ENCODE peak calls at places on chromosomes 2 and 18, in six cellular contexts. O, Y, G, Z, H and Q are unnamed samples.

GRCh38 chr2:196233033-196233807 is 61.8 kb upstream of the STK17B start:
- DNase-seq in Z (peak; percentile 67), O (no peak), H (peak; percentile 78), G (peak; percentile 46), Y (peak; percentile 88), Q (peak; percentile 84)

GRCh38 chr2:120771111-120771555 is 35.5 kb downstream of the GLI2 start:
- DNase-seq in H (no peak), Z (no peak), G (no peak), O (no peak), Y (peak; percentile 61), Q (no peak)

GRCh38 chr18:50869150-50869549 is 9.8 kb upstream of the ME2 start:
- DNase-seq in O (no peak), Z (peak; percentile 66), G (no peak), Y (no peak), H (no peak), Q (no peak)

GRCh38 chr2:149002891-149003740 is 35.4 kb upstream of the LYPD6B start:
- DNase-seq in H (no peak), Z (no peak), Y (no peak), O (no peak), G (no peak), Q (no peak)

GRCh38 chr18:5582054-5582453 is 38.3 kb upstream of the EPB41L3 start:
- DNase-seq in H (no peak), O (no peak), Z (no peak), Y (no peak), G (peak; percentile 29), Q (peak; percentile 67)

GRCh38 chr2:120066708-120067547 is 54.1 kb downstream of the EPB41L5 start:
- DNase-seq in H (no peak), Z (no peak), O (peak; percentile 98), G (peak; percentile 33), Y (no peak), Q (peak; percentile 10)

GRCh38 chr2:65070172-65070830 is 14.1 kb downstream of the CEP68 start:
- DNase-seq in G (peak; percentile 73), Z (no peak), O (peak; percentile 84), Y (peak; percentile 27), H (no peak), Q (peak; percentile 43)

GRCh38 chr2:169119816-169120215 is 50.5 kb downstream of the DHRS9 start:
- DNase-seq in H (no peak), Z (no peak), O (no peak), Y (no peak), G (no peak), Q (no peak)

GRCh38 chr2:24313744-24314632 is 46.3 kb downstream of the ITSN2 start:
- DNase-seq in H (no peak), Z (no peak), O (no peak), G (no peak), Y (no peak), Q (peak; percentile 45)

GRCh38 chr2:240925576-240926515 is 19.7 kb downstream of the CROCC2 start:
- DNase-seq in O (no peak), G (no peak), Y (no peak), Z (no peak), H (no peak), Q (no peak)

GRCh38 chr18:46169464-46169941 is 65.3 kb downstream of the HAUS1 start:
- DNase-seq in O (peak; percentile 58), G (no peak), H (no peak), Y (no peak), Z (no peak), Q (peak; percentile 78)

GRCh38 chr18:58267493-58267892 is 223.5 kb downstream of the NEDD4L start:
- DNase-seq in G (no peak), Y (no peak), O (no peak), H (no peak), Z (no peak), Q (no peak)

GRCh38 chr2:190879474-190880373 is 897 bp upstream of the GLS start:
- DNase-seq in G (no peak), Z (no peak), Y (no peak), H (no peak), O (no peak), Q (peak; percentile 51)

GRCh38 chr18:3042337-3042736 is 29.4 kb upstream of the LPIN2 start:
- DNase-seq in Y (no peak), H (no peak), G (no peak), O (no peak), Z (no peak), Q (no peak)

GRCh38 chr2:98608962-98609604 is 694 bp downstream of the UNC50 start:
- DNase-seq in Z (peak; percentile 12), H (no peak), G (peak; percentile 63), Y (no peak), O (no peak), Q (peak; percentile 55)

GRCh38 chr2:61210332-61210981 is 48.5 kb downstream of the C2orf74 start:
- DNase-seq in Z (no peak), O (peak; percentile 34), G (peak; percentile 32), H (no peak), Y (no peak), Q (peak; percentile 73)

GRCh38 chr18:54690198-54690597 is 99.2 kb downstream of the DYNAP start:
- DNase-seq in H (no peak), Y (no peak), O (no peak), Z (no peak), G (no peak), Q (peak; percentile 57)

GRCh38 chr2:217151509-217152206 is 291.8 kb upstream of the TNP1 start:
- DNase-seq in H (no peak), G (no peak), Z (no peak), O (no peak), Y (no peak), Q (no peak)

GRCh38 chr2:219748673-219749570 is 121.5 kb downstream of the SLC4A3 start:
- DNase-seq in Z (no peak), G (no peak), H (no peak), O (no peak), Y (no peak), Q (no peak)

GRCh38 chr18:73240899-73241298 is 373.1 kb upstream of the NETO1 start:
- DNase-seq in H (no peak), G (no peak), Y (no peak), Z (no peak), O (no peak), Q (no peak)

GRCh38 chr2:150601280-150602038 is 114.0 kb upstream of the RND3 start:
- DNase-seq in Y (no peak), H (no peak), O (peak; percentile 12), G (no peak), Z (no peak), Q (peak; percentile 81)

GRCh38 chr18:35511428-35511827 is 13.7 kb upstream of the INO80C start:
- DNase-seq in H (no peak), Y (no peak), G (no peak), Z (peak; percentile 15), O (no peak), Q (no peak)

GRCh38 chr2:6896930-6897759 is 19.6 kb downstream of the RSAD2 start:
- DNase-seq in H (no peak), G (peak; percentile 53), O (peak; percentile 41), Z (peak; percentile 36), Y (peak; percentile 26), Q (peak; percentile 22)

GRCh38 chr2:226151157-226151556 is 648.5 kb downstream of the IRS1 start:
- DNase-seq in Y (no peak), H (no peak), O (no peak), G (no peak), Z (peak; percentile 41), Q (peak; percentile 2)

GRCh38 chr18:47263828-47264314 is 12.4 kb upstream of the SKOR2 start:
- DNase-seq in O (no peak), Z (no peak), G (no peak), H (no peak), Y (no peak), Q (no peak)

GRCh38 chr2:105187531-105187930 is 54.0 kb upstream of the GPR45 start:
- DNase-seq in Y (no peak), G (no peak), H (no peak), O (no peak), Z (no peak), Q (peak; percentile 22)

GRCh38 chr18:74818776-74819175 is 221.1 kb downstream of the ZNF407 start:
- DNase-seq in Y (no peak), Z (no peak), O (no peak), H (no peak), G (no peak), Q (no peak)

GRCh38 chr2:24984912-24985311 is 13.2 kb upstream of the DNAJC27 start:
- DNase-seq in Z (no peak), G (peak; percentile 71), Y (no peak), H (no peak), O (no peak), Q (peak; percentile 49)

GRCh38 chr2:26721267-26722032 is 28.9 kb downstream of the KCNK3 start:
- DNase-seq in Y (no peak), O (peak; percentile 70), G (no peak), Z (no peak), H (no peak), Q (no peak)
- H3K4me1 ChIP-seq in Y (peaks cover 64% of the 10 kb centered on the region), O (peaks cover 48% of the 10 kb centered on the region), G (peaks cover 37% of the 10 kb centered on the region), Z (no peaks in the 10 kb centered on the region), H (no peaks in the 10 kb centered on the region), Q (peaks cover 39% of the 10 kb centered on the region)

GRCh38 chr2:237859533-237860272 is at the start of gene RAMP1:
- DNase-seq in H (no peak), Y (no peak), Z (no peak), O (no peak), G (peak; percentile 56), Q (no peak)
- TF ChIP-seq EZH2 in H (peak; percentile 39), Y (no peak), Z (no peak), O (no peak), G (no peak), Q (no peak)

GRCh38 chr18:13800505-13801259 is 23.3 kb upstream of the MC5R start:
- DNase-seq in G (peak; percentile 87), Y (peak; percentile 55), O (peak; percentile 49), H (no peak), Z (peak; percentile 57), Q (peak; percentile 25)

GRCh38 chr18:13799396-13799795 is 24.6 kb upstream of the MC5R start:
- DNase-seq in Z (no peak), H (no peak), G (no peak), O (no peak), Y (no peak), Q (no peak)

GRCh38 chr18:13797157-13797611 is 26.8 kb upstream of the MC5R start:
- DNase-seq in G (no peak), H (no peak), Y (no peak), Z (no peak), O (peak; percentile 7), Q (peak; percentile 59)

GRCh38 chr18:13793819-13794218 is 30.1 kb upstream of the MC5R start:
- DNase-seq in H (no peak), Y (no peak), Z (no peak), G (no peak), O (no peak), Q (no peak)

GRCh38 chr18:13796515-13796914 is 27.4 kb upstream of the MC5R start:
- DNase-seq in Y (no peak), O (no peak), Z (no peak), H (no peak), G (no peak), Q (no peak)
- H2AFZ ChIP-seq in Y (no peak overlapping the region), O (peak overlapping the region; percentile 81), Z (no peak overlapping the region), H (peak overlapping the region; percentile 78), G (no peak overlapping the region), Q (no peak overlapping the region)

DNA sequence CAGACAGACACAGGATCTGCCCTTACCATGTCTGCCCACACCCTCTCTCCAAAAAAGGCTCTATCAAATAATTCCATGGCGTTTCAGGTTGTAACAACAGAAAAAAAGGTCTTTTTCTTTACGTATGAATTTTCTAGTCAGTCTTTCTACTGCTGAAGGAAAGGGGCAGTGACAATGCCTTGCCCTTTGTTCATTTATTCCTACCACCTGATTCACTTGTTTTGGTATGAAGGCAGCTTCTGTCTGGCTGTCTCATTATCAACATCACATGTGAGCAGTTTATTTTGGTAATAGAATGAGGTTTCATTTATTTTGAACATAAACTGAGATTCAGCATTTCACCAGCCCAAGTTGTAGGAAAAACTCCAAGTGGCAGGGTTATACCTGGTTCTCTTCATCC is 94.3 kb upstream of the KLF7 start:
- DNase-seq in O (no peak), Z (no peak), H (no peak), G (no peak), Y (no peak), Q (peak; percentile 18)
- H3K4me1 ChIP-seq in O (no peaks in the 10 kb centered on the region), Z (no peaks in the 10 kb centered on the region), H (peaks cover 28% of the 10 kb centered on the region), G (peaks cover 19% of the 10 kb centered on the region), Y (peaks cover 15% of the 10 kb centered on the region), Q (peaks cover 62% of the 10 kb centered on the region)

GRCh38 chr2:176140520-176141317 is 10.6 kb upstream of the HOXD4 start:
- DNase-seq in G (peak; percentile 84), Y (peak; percentile 48), O (peak; percentile 60), Z (peak; percentile 74), H (no peak), Q (no peak)
- TF ChIP-seq EZH2 in G (no peak), Y (no peak), O (no peak), Z (no peak), H (no peak), Q (peak; percentile 16)